ENCODE peak calls at places on chromosomes 3 and 15, in nine cellular contexts. K, P, I, E, V, X, D, A and N are unnamed samples.
A peak's percentile ranks its signal among the peaks of the same experiment; 100 is the strongest.

GRCh38 chr3:118675305-118675704 is 359.3 kb downstream of the IGSF11 start:
- DNase-seq in P (no peak), E (no peak), K (no peak), V (no peak), D (no peak), I (no peak), A (no peak), X (no peak), N (no peak)

GRCh38 chr3:27302891-27303290 is 66.3 kb downstream of the NEK10 start:
- DNase-seq in A (no peak), D (no peak), P (no peak), I (no peak), E (no peak), X (no peak), K (no peak), V (no peak), N (no peak)

GRCh38 chr3:14280326-14280725 is 101.7 kb downstream of the LSM3 start:
- DNase-seq in E (peak; percentile 32), V (no peak), K (no peak), I (no peak), A (no peak), X (no peak), P (no peak), D (no peak), N (no peak)

GRCh38 chr3:52062499-52062898 is 6.1 kb upstream of the DUSP7 start:
- DNase-seq in E (peak; percentile 97), D (peak; percentile 11), X (peak; percentile 54), P (no peak), I (no peak), A (no peak), V (peak; percentile 79), K (no peak), N (no peak)

GRCh38 chr15:54273928-54274327 is 295.7 kb downstream of the UNC13C start:
- DNase-seq in P (no peak), D (no peak), E (no peak), I (no peak), K (no peak), A (peak; percentile 3), X (no peak), V (no peak), N (no peak)

GRCh38 chr3:170257145-170257544 is 34.9 kb downstream of the PRKCI start:
- DNase-seq in D (no peak), X (no peak), P (no peak), A (no peak), K (no peak), I (no peak), V (no peak), E (no peak), N (no peak)

GRCh38 chr3:88986834-88987233 is 120.6 kb upstream of the EPHA3 start:
- DNase-seq in X (no peak), D (no peak), K (no peak), V (peak; percentile 1), E (peak; percentile 79), I (no peak), A (no peak), P (no peak), N (no peak)

GRCh38 chr3:69368129-69368741 is 17.7 kb downstream of the FRMD4B start:
- DNase-seq in K (no peak), V (no peak), X (no peak), A (no peak), D (peak; percentile 32), E (no peak), P (no peak), I (no peak), N (no peak)

GRCh38 chr3:64578797-64579196 is 109.0 kb downstream of the ADAMTS9 start:
- DNase-seq in I (no peak), P (no peak), D (no peak), K (no peak), A (no peak), X (no peak), E (no peak), V (no peak), N (no peak)
- H3K4me1 ChIP-seq in I (peaks cover 3% of the 10 kb centered on the region), P (peaks cover 11% of the 10 kb centered on the region), D (no peaks in the 10 kb centered on the region), K (no peaks in the 10 kb centered on the region), A (peaks cover 9% of the 10 kb centered on the region), X (no peaks in the 10 kb centered on the region), E (no peaks in the 10 kb centered on the region), V (no peaks in the 10 kb centered on the region), N (no peaks in the 10 kb centered on the region)

GRCh38 chr3:71400986-71401451 is 182.5 kb downstream of the FOXP1 start:
- DNase-seq in V (no peak), X (no peak), A (peak; percentile 29), D (no peak), I (no peak), P (no peak), K (no peak), E (no peak), N (no peak)
- H3K4me1 ChIP-seq in V (peaks cover 4% of the 10 kb centered on the region), X (no peaks in the 10 kb centered on the region), A (peaks cover 28% of the 10 kb centered on the region), D (peaks cover 9% of the 10 kb centered on the region), I (no peaks in the 10 kb centered on the region), P (peaks cover 24% of the 10 kb centered on the region), K (peaks cover 24% of the 10 kb centered on the region), E (peaks cover 13% of the 10 kb centered on the region), N (peaks cover 3% of the 10 kb centered on the region)

GRCh38 chr3:41369838-41370237 is 170.5 kb downstream of the CTNNB1 start:
- DNase-seq in X (no peak), E (peak; percentile 19), I (no peak), D (no peak), P (no peak), A (no peak), K (no peak), V (no peak), N (no peak)
- H3K4me1 ChIP-seq in X (no peaks in the 10 kb centered on the region), E (no peaks in the 10 kb centered on the region), I (peaks cover 11% of the 10 kb centered on the region), D (no peaks in the 10 kb centered on the region), P (no peaks in the 10 kb centered on the region), A (peaks cover 17% of the 10 kb centered on the region), K (no peaks in the 10 kb centered on the region), V (no peaks in the 10 kb centered on the region), N (no peaks in the 10 kb centered on the region)

GRCh38 chr3:157460253-157460652 is 23.6 kb downstream of the PTX3 start:
- DNase-seq in I (no peak), X (no peak), D (no peak), V (peak; percentile 88), P (no peak), K (no peak), E (peak; percentile 57), A (peak; percentile 13), N (no peak)

GRCh38 chr3:157464283-157464682 is 27.6 kb downstream of the PTX3 start:
- DNase-seq in E (no peak), I (no peak), K (no peak), D (no peak), P (no peak), V (peak; percentile 62), X (no peak), A (no peak), N (no peak)

GRCh38 chr3:157453824-157454223 is 17.2 kb downstream of the PTX3 start:
- DNase-seq in I (no peak), P (no peak), A (no peak), V (no peak), K (no peak), X (no peak), E (no peak), D (no peak), N (no peak)

GRCh38 chr3:157463819-157464218 is 27.2 kb downstream of the PTX3 start:
- DNase-seq in E (no peak), X (no peak), A (no peak), I (no peak), V (no peak), P (no peak), D (no peak), K (no peak), N (no peak)

GRCh38 chr3:157459706-157460105 is 23.1 kb downstream of the PTX3 start:
- DNase-seq in D (no peak), V (no peak), P (no peak), E (no peak), I (no peak), X (no peak), K (no peak), A (no peak), N (no peak)
- H3K4me1 ChIP-seq in D (no peaks in the 10 kb centered on the region), V (peaks cover 14% of the 10 kb centered on the region), P (no peaks in the 10 kb centered on the region), E (peaks cover 22% of the 10 kb centered on the region), I (no peaks in the 10 kb centered on the region), X (no peaks in the 10 kb centered on the region), K (no peaks in the 10 kb centered on the region), A (peaks cover 3% of the 10 kb centered on the region), N (no peaks in the 10 kb centered on the region)

GRCh38 chr15:66802087-66803001 is 100.3 kb downstream of the SMAD6 start:
- DNase-seq in V (peak; percentile 68), I (no peak), D (no peak), P (no peak), A (no peak), K (no peak), X (no peak), E (peak; percentile 65), N (peak; percentile 29)

GRCh38 chr15:66808181-66808824 is 106.3 kb downstream of the SMAD6 start:
- DNase-seq in X (no peak), A (no peak), V (no peak), D (no peak), E (no peak), I (no peak), K (no peak), P (no peak), N (no peak)

GRCh38 chr15:66803182-66803729 is 101.2 kb downstream of the SMAD6 start:
- DNase-seq in D (peak; percentile 89), A (peak; percentile 85), K (peak; percentile 70), X (peak; percentile 86), I (peak; percentile 88), E (peak; percentile 100), P (peak; percentile 93), V (peak; percentile 98), N (peak; percentile 80)

GRCh38 chr15:66803749-66804148 is 101.7 kb downstream of the SMAD6 start:
- DNase-seq in P (no peak), X (no peak), D (no peak), E (no peak), K (no peak), I (no peak), A (no peak), V (no peak), N (no peak)

GRCh38 chr15:66805207-66805975 is 103.4 kb downstream of the SMAD6 start:
- DNase-seq in V (peak; percentile 53), P (no peak), D (no peak), K (no peak), X (no peak), E (no peak), I (no peak), A (no peak), N (no peak)
- H3K4me1 ChIP-seq in V (peaks cover 31% of the 10 kb centered on the region), P (peaks cover 25% of the 10 kb centered on the region), D (peaks cover 18% of the 10 kb centered on the region), K (peaks cover 23% of the 10 kb centered on the region), X (peaks cover 42% of the 10 kb centered on the region), E (peaks cover 40% of the 10 kb centered on the region), I (no peaks in the 10 kb centered on the region), A (peaks cover 12% of the 10 kb centered on the region), N (peaks cover 11% of the 10 kb centered on the region)

GRCh38 chr15:64857421-64857820 is 15.7 kb downstream of the PLEKHO2 start:
- DNase-seq in K (no peak), X (no peak), P (no peak), E (peak; percentile 83), D (no peak), I (peak; percentile 17), V (peak; percentile 76), A (no peak), N (no peak)
- H3K4me1 ChIP-seq in K (peaks cover 80% of the 10 kb centered on the region), X (peaks cover 7% of the 10 kb centered on the region), P (peaks cover 63% of the 10 kb centered on the region), E (peaks cover 48% of the 10 kb centered on the region), D (peaks cover 44% of the 10 kb centered on the region), I (peaks cover 7% of the 10 kb centered on the region), V (peaks cover 57% of the 10 kb centered on the region), A (peaks cover 14% of the 10 kb centered on the region), N (peaks cover 7% of the 10 kb centered on the region)

GRCh38 chr3:108079877-108080276 is 11.0 kb downstream of the CD47 start:
- DNase-seq in D (no peak), P (no peak), E (no peak), K (no peak), I (no peak), V (no peak), A (no peak), X (no peak), N (no peak)
- H3K4me1 ChIP-seq in D (no peaks in the 10 kb centered on the region), P (no peaks in the 10 kb centered on the region), E (no peaks in the 10 kb centered on the region), K (peaks cover 16% of the 10 kb centered on the region), I (no peaks in the 10 kb centered on the region), V (no peaks in the 10 kb centered on the region), A (no peaks in the 10 kb centered on the region), X (no peaks in the 10 kb centered on the region), N (no peaks in the 10 kb centered on the region)